ENCODE peak calls at places on chromosomes 2 and 18, in five cellular contexts. J, B, G, U and Q are unnamed samples.

GRCh38 chr2:66587216-66587615 is 152.3 kb downstream of the MEIS1 start:
- DNase-seq in G (no peak), B (no peak), U (no peak), J (peak), Q (no peak)

GRCh38 chr2:175871331-175871730 is 130.7 kb downstream of the LNPK start:
- DNase-seq in G (no peak), U (no peak), B (no peak), J (no peak), Q (no peak)

GRCh38 chr2:229901819-229902218 is 20.0 kb downstream of the TRIP12 start:
- DNase-seq in J (no peak), U (no peak), G (no peak), B (no peak), Q (no peak)

GRCh38 chr2:144629937-144630336 is 110.0 kb upstream of the ZEB2 start:
- DNase-seq in B (no peak), G (no peak), J (no peak), U (no peak), Q (no peak)

GRCh38 chr2:174663572-174663971 is 66.0 kb upstream of the WIPF1 start:
- DNase-seq in G (no peak), J (no peak), U (no peak), B (no peak), Q (no peak)

GRCh38 chr2:236625156-236625690 is 55.6 kb downstream of the ACKR3 start:
- DNase-seq in B (no peak), U (no peak), G (no peak), J (no peak), Q (no peak)

GRCh38 chr18:79533146-79533545 is 137.4 kb downstream of the NFATC1 start:
- DNase-seq in J (peak), U (no peak), G (peak), B (no peak), Q (no peak)

GRCh38 chr2:237482485-237482884 is 4.6 kb upstream of the MLPH start:
- DNase-seq in G (peak), J (no peak), B (no peak), U (no peak), Q (no peak)

GRCh38 chr2:41803361-41803760 is 244.5 kb upstream of the PKDCC start:
- DNase-seq in G (no peak), U (no peak), B (no peak), J (no peak), Q (no peak)

GRCh38 chr2:73938761-73939352 is 12.2 kb downstream of the DGUOK start:
- DNase-seq in G (no peak), J (no peak), U (no peak), B (no peak), Q (no peak)

GRCh38 chr2:70024284-70024683 is 62.9 kb upstream of the ASPRV1 start:
- DNase-seq in U (no peak), G (no peak), B (no peak), J (no peak), Q (no peak)

GRCh38 chr2:85585781-85586105 is 1.5 kb downstream of the VAMP5 start:
- DNase-seq in G (no peak), J (no peak), U (no peak), B (no peak), Q (no peak)

GRCh38 chr18:50806208-50806616 is 13.6 kb downstream of the MRO start:
- DNase-seq in G (peak), B (no peak), J (no peak), U (no peak), Q (no peak)

GRCh38 chr2:130819226-130819914 is 17.3 kb upstream of the ARHGEF4 start:
- DNase-seq in B (no peak), J (no peak), G (no peak), U (no peak), Q (no peak)

GRCh38 chr2:109351164-109351756 is 222.3 kb downstream of the SH3RF3 start:
- DNase-seq in U (no peak), B (no peak), J (no peak), G (peak), Q (no peak)

GRCh38 chr2:39068757-39069515 is 51.9 kb downstream of the SOS1 start:
- DNase-seq in G (no peak), J (no peak), B (no peak), U (no peak), Q (peak)

GRCh38 chr2:182548031-182548950 is 121.5 kb upstream of the PDE1A start:
- DNase-seq in B (no peak), G (no peak), J (no peak), U (no peak), Q (no peak)

GRCh38 chr2:112033600-112033999 is 21.5 kb upstream of the TMEM87B start:
- DNase-seq in G (peak), B (no peak), J (no peak), U (no peak), Q (no peak)

GRCh38 chr18:80009661-80010550 is 21.5 kb upstream of the TXNL4A start:
- DNase-seq in U (no peak), J (no peak), G (no peak), B (no peak), Q (no peak)

GRCh38 chr18:12015697-12016062 is 34.4 kb downstream of the IMPA2 start:
- DNase-seq in U (no peak), J (no peak), B (no peak), G (peak), Q (no peak)

GRCh38 chr2:148658807-148659722 is 14.5 kb downstream of the EPC2 start:
- DNase-seq in U (no peak), J (no peak), B (no peak), G (no peak), Q (no peak)

GRCh38 chr2:167134381-167135072 is 246.2 kb downstream of the XIRP2 start:
- DNase-seq in B (no peak), G (no peak), U (no peak), J (no peak), Q (no peak)

GRCh38 chr18:73653251-73653650 is 494.4 kb downstream of the FBXO15 start:
- DNase-seq in G (no peak), J (no peak), B (no peak), U (no peak), Q (no peak)

GRCh38 chr2:187900023-187900422 is 345.8 kb upstream of the TFPI start:
- DNase-seq in J (no peak), U (no peak), G (no peak), B (no peak), Q (no peak)

GRCh38 chr18:62245699-62246098 is 58.6 kb downstream of the RELCH start:
- DNase-seq in J (no peak), G (no peak), B (no peak), U (no peak), Q (no peak)

GRCh38 chr2:192091480-192091879 is 103.3 kb downstream of the TMEFF2 start:
- DNase-seq in G (no peak), U (no peak), J (no peak), B (no peak), Q (no peak)

GRCh38 chr2:110149330-110150220 is 34.0 kb upstream of the MALL start:
- DNase-seq in B (no peak), G (no peak), J (no peak), U (no peak), Q (no peak)

GRCh38 chr2:234852941-234853340 is 98.9 kb upstream of the SH3BP4 start:
- DNase-seq in B (no peak), G (no peak), U (no peak), J (no peak), Q (no peak)

GRCh38 chr2:175619179-175619578 is 382.9 kb downstream of the LNPK start:
- DNase-seq in G (no peak), B (no peak), J (no peak), U (no peak), Q (no peak)

GRCh38 chr18:8469793-8470192 is 139.4 kb upstream of the RAB12 start:
- DNase-seq in B (no peak), G (no peak), J (no peak), U (no peak), Q (no peak)

GRCh38 chr2:63853527-63854310 is 12.0 kb downstream of the UGP2 start:
- DNase-seq in J (no peak), B (no peak), G (no peak), U (no peak), Q (no peak)

GRCh38 chr18:38933322-38933721 is 1367.7 kb upstream of the CELF4 start:
- DNase-seq in B (no peak), G (no peak), J (no peak), U (no peak), Q (no peak)